ENCODE peak calls at places on chromosomes 12 and 14, in ten cellular contexts. One of them, this sample, is unnamed. For H3K4me1, the result is how much of the 10 kb centered on the place peaks cover.

GRCh38 chr14:65346895-65347294 is 65.6 kb upstream of the FUT8 start:
- DNase-seq in Panc1: no peak
- DNase-seq in heart left ventricle: peak
- DNase-seq in sigmoid colon: no peak
- DNase-seq in Peyer's patch: no peak
- DNase-seq in HepG2: no peak
- DNase-seq in mesendoderm: no peak
- DNase-seq in CD8-positive, alpha-beta T cell: no peak
- DNase-seq in neural progenitor cell: no peak
- DNase-seq in aorta: no peak
- DNase-seq in this sample: no peak

GRCh38 chr12:46134205-46134811 is 134.5 kb downstream of the SLC38A1 start:
- DNase-seq in Panc1: no peak
- DNase-seq in heart left ventricle: no peak
- DNase-seq in sigmoid colon: no peak
- DNase-seq in Peyer's patch: no peak
- DNase-seq in HepG2: no peak
- DNase-seq in mesendoderm: no peak
- DNase-seq in CD8-positive, alpha-beta T cell: no peak
- DNase-seq in neural progenitor cell: no peak
- DNase-seq in aorta: no peak
- DNase-seq in this sample: no peak

GRCh38 chr14:24095196-24096068 is 1.3 kb downstream of the PCK2 start:
- DNase-seq in Panc1: no peak
- DNase-seq in heart left ventricle: no peak
- DNase-seq in sigmoid colon: no peak
- DNase-seq in Peyer's patch: peak
- DNase-seq in HepG2: peak
- DNase-seq in mesendoderm: peak
- DNase-seq in CD8-positive, alpha-beta T cell: peak
- DNase-seq in neural progenitor cell: peak
- DNase-seq in aorta: peak
- DNase-seq in this sample: peak

GRCh38 chr14:91350813-91351507 is 66.7 kb downstream of the CCDC88C start:
- DNase-seq in Panc1: no peak
- DNase-seq in heart left ventricle: no peak
- DNase-seq in sigmoid colon: no peak
- DNase-seq in Peyer's patch: no peak
- DNase-seq in HepG2: no peak
- DNase-seq in mesendoderm: no peak
- DNase-seq in CD8-positive, alpha-beta T cell: peak
- DNase-seq in neural progenitor cell: no peak
- DNase-seq in aorta: no peak
- DNase-seq in this sample: peak

GRCh38 chr12:1553987-1554982 is 40.1 kb downstream of the FBXL14 start:
- DNase-seq in Panc1: no peak
- DNase-seq in heart left ventricle: no peak
- DNase-seq in sigmoid colon: no peak
- DNase-seq in Peyer's patch: no peak
- DNase-seq in HepG2: no peak
- DNase-seq in mesendoderm: no peak
- DNase-seq in CD8-positive, alpha-beta T cell: no peak
- DNase-seq in neural progenitor cell: no peak
- DNase-seq in aorta: no peak
- DNase-seq in this sample: no peak

GRCh38 chr14:21382886-21383847 is 652 bp downstream of the SUPT16H start:
- DNase-seq in Panc1: no peak
- DNase-seq in heart left ventricle: no peak
- DNase-seq in sigmoid colon: peak
- DNase-seq in Peyer's patch: peak
- DNase-seq in HepG2: peak
- DNase-seq in mesendoderm: peak
- DNase-seq in CD8-positive, alpha-beta T cell: peak
- DNase-seq in neural progenitor cell: peak
- DNase-seq in aorta: peak
- DNase-seq in this sample: peak

GRCh38 chr14:37179896-37180502 is 7.6 kb upstream of the SLC25A21 start:
- DNase-seq in Panc1: no peak
- DNase-seq in heart left ventricle: no peak
- DNase-seq in sigmoid colon: no peak
- DNase-seq in Peyer's patch: no peak
- DNase-seq in HepG2: no peak
- DNase-seq in mesendoderm: no peak
- DNase-seq in CD8-positive, alpha-beta T cell: no peak
- DNase-seq in neural progenitor cell: no peak
- DNase-seq in aorta: no peak
- DNase-seq in this sample: no peak

GRCh38 chr14:71703477-71703876 is 228.8 kb upstream of the RGS6 start:
- DNase-seq in Panc1: no peak
- DNase-seq in heart left ventricle: no peak
- DNase-seq in sigmoid colon: no peak
- DNase-seq in Peyer's patch: no peak
- DNase-seq in HepG2: no peak
- DNase-seq in mesendoderm: no peak
- DNase-seq in CD8-positive, alpha-beta T cell: no peak
- DNase-seq in neural progenitor cell: peak
- DNase-seq in aorta: no peak
- DNase-seq in this sample: no peak

GRCh38 chr12:39831587-39832315 is 212.1 kb upstream of the ABCD2 start:
- DNase-seq in Panc1: no peak
- DNase-seq in heart left ventricle: no peak
- DNase-seq in sigmoid colon: no peak
- DNase-seq in Peyer's patch: no peak
- DNase-seq in HepG2: peak
- DNase-seq in mesendoderm: no peak
- DNase-seq in CD8-positive, alpha-beta T cell: no peak
- DNase-seq in neural progenitor cell: no peak
- DNase-seq in aorta: no peak
- DNase-seq in this sample: no peak

GRCh38 chr12:57138526-57139272 is 8.7 kb downstream of the LRP1-AS start:
- DNase-seq in Panc1: no peak
- DNase-seq in heart left ventricle: peak
- DNase-seq in sigmoid colon: peak
- DNase-seq in Peyer's patch: peak
- DNase-seq in HepG2: peak
- DNase-seq in mesendoderm: no peak
- DNase-seq in CD8-positive, alpha-beta T cell: no peak
- DNase-seq in neural progenitor cell: no peak
- DNase-seq in aorta: peak
- DNase-seq in this sample: no peak
- H3K4me1 ChIP-seq in Panc1: under half
- H3K4me1 ChIP-seq in heart left ventricle: half or more
- H3K4me1 ChIP-seq in sigmoid colon: under half
- H3K4me1 ChIP-seq in Peyer's patch: under half
- H3K4me1 ChIP-seq in HepG2: half or more
- H3K4me1 ChIP-seq in mesendoderm: under half
- H3K4me1 ChIP-seq in CD8-positive, alpha-beta T cell: under half
- H3K4me1 ChIP-seq in neural progenitor cell: under half
- H3K4me1 ChIP-seq in aorta: under half
- H3K4me1 ChIP-seq in this sample: half or more

GRCh38 chr12:68462799-68463198 is 130.6 kb upstream of the MDM1 start:
- DNase-seq in Panc1: no peak
- DNase-seq in heart left ventricle: no peak
- DNase-seq in sigmoid colon: no peak
- DNase-seq in Peyer's patch: no peak
- DNase-seq in HepG2: no peak
- DNase-seq in mesendoderm: no peak
- DNase-seq in CD8-positive, alpha-beta T cell: no peak
- DNase-seq in neural progenitor cell: no peak
- DNase-seq in aorta: no peak
- DNase-seq in this sample: no peak

GRCh38 chr12:68470664-68471328 is 138.6 kb upstream of the MDM1 start:
- DNase-seq in Panc1: no peak
- DNase-seq in heart left ventricle: no peak
- DNase-seq in sigmoid colon: no peak
- DNase-seq in Peyer's patch: no peak
- DNase-seq in HepG2: no peak
- DNase-seq in mesendoderm: no peak
- DNase-seq in CD8-positive, alpha-beta T cell: no peak
- DNase-seq in neural progenitor cell: no peak
- DNase-seq in aorta: no peak
- DNase-seq in this sample: no peak

GRCh38 chr12:68469136-68469535 is 137.0 kb upstream of the MDM1 start:
- DNase-seq in Panc1: no peak
- DNase-seq in heart left ventricle: no peak
- DNase-seq in sigmoid colon: no peak
- DNase-seq in Peyer's patch: no peak
- DNase-seq in HepG2: no peak
- DNase-seq in mesendoderm: no peak
- DNase-seq in CD8-positive, alpha-beta T cell: no peak
- DNase-seq in neural progenitor cell: no peak
- DNase-seq in aorta: no peak
- DNase-seq in this sample: no peak

GRCh38 chr12:68468036-68468435 is 135.9 kb upstream of the MDM1 start:
- DNase-seq in Panc1: no peak
- DNase-seq in heart left ventricle: no peak
- DNase-seq in sigmoid colon: no peak
- DNase-seq in Peyer's patch: no peak
- DNase-seq in HepG2: no peak
- DNase-seq in mesendoderm: no peak
- DNase-seq in CD8-positive, alpha-beta T cell: no peak
- DNase-seq in neural progenitor cell: no peak
- DNase-seq in aorta: no peak
- DNase-seq in this sample: no peak

DNA sequence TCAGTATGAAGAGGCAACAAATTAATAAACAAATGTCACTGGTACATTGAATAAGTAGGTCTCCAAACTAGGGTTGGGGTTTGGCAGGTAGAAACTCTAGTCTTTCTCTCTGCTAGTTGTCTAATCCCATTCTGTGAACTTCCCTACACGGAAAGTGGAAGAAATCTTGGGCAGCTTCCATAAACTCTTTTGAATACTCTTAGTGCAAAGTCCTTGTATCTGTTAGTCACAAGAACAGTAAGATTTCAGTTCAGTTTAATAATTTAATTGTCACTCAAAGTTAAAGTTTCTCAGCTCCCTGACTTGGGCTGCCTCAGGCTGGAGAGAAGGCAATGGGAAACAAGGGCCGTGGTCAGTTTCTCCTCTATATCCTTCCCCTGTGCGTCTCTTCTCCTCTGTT is 135.4 kb upstream of the MDM1 start:
- DNase-seq in Panc1: no peak
- DNase-seq in heart left ventricle: no peak
- DNase-seq in sigmoid colon: no peak
- DNase-seq in Peyer's patch: no peak
- DNase-seq in HepG2: no peak
- DNase-seq in mesendoderm: no peak
- DNase-seq in CD8-positive, alpha-beta T cell: no peak
- DNase-seq in neural progenitor cell: no peak
- DNase-seq in aorta: no peak
- DNase-seq in this sample: no peak
- H3K27ac ChIP-seq in Panc1: peak
- H3K27ac ChIP-seq in heart left ventricle: no peak
- H3K27ac ChIP-seq in sigmoid colon: no peak
- H3K27ac ChIP-seq in Peyer's patch: no peak
- H3K27ac ChIP-seq in HepG2: no peak
- H3K27ac ChIP-seq in mesendoderm: no peak
- H3K27ac ChIP-seq in CD8-positive, alpha-beta T cell: no peak
- H3K27ac ChIP-seq in neural progenitor cell: no peak
- H3K27ac ChIP-seq in aorta: no peak
- H3K27ac ChIP-seq in this sample: no peak

DNA sequence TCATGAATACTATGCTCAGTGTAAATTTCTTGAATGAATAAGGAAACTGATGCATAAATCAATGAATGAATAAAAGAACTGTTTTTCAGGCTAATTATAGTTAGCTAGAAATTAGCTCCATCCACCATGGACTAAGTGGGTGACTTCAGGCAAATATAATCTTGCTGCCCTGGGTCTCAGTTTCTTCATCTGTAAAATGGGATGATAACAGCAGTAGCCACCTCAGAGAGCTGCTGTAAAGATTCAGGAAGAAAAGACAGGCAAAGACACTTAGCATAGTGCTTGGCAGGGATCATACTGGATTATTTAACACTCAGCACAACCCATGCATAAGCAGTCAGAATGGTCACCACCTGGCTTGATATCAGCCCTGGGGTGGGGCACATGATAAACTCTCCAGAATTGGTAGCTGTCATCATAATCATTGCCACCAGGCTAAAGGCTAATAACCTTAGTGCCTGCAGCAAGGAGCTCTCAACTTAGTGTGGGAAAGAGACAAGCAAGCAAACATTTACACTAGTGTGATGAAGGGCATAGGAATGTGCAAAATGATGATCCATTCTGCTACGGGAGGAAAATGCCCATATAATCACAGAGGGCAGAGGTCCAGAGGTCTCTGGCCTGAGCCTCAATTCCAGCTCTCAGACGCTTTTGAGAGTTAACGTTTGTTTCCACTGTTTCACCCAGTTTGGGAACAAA is 234.7 kb upstream of the TBX3 start:
- DNase-seq in Panc1: peak
- DNase-seq in heart left ventricle: no peak
- DNase-seq in sigmoid colon: no peak
- DNase-seq in Peyer's patch: no peak
- DNase-seq in HepG2: peak
- DNase-seq in mesendoderm: no peak
- DNase-seq in CD8-positive, alpha-beta T cell: no peak
- DNase-seq in neural progenitor cell: no peak
- DNase-seq in aorta: no peak
- DNase-seq in this sample: no peak
- H3K4me1 ChIP-seq in Panc1: under half
- H3K4me1 ChIP-seq in heart left ventricle: under half
- H3K4me1 ChIP-seq in sigmoid colon: under half
- H3K4me1 ChIP-seq in Peyer's patch: under half
- H3K4me1 ChIP-seq in HepG2: under half
- H3K4me1 ChIP-seq in mesendoderm: under half
- H3K4me1 ChIP-seq in CD8-positive, alpha-beta T cell: under half
- H3K4me1 ChIP-seq in neural progenitor cell: under half
- H3K4me1 ChIP-seq in aorta: under half
- H3K4me1 ChIP-seq in this sample: under half

DNA sequence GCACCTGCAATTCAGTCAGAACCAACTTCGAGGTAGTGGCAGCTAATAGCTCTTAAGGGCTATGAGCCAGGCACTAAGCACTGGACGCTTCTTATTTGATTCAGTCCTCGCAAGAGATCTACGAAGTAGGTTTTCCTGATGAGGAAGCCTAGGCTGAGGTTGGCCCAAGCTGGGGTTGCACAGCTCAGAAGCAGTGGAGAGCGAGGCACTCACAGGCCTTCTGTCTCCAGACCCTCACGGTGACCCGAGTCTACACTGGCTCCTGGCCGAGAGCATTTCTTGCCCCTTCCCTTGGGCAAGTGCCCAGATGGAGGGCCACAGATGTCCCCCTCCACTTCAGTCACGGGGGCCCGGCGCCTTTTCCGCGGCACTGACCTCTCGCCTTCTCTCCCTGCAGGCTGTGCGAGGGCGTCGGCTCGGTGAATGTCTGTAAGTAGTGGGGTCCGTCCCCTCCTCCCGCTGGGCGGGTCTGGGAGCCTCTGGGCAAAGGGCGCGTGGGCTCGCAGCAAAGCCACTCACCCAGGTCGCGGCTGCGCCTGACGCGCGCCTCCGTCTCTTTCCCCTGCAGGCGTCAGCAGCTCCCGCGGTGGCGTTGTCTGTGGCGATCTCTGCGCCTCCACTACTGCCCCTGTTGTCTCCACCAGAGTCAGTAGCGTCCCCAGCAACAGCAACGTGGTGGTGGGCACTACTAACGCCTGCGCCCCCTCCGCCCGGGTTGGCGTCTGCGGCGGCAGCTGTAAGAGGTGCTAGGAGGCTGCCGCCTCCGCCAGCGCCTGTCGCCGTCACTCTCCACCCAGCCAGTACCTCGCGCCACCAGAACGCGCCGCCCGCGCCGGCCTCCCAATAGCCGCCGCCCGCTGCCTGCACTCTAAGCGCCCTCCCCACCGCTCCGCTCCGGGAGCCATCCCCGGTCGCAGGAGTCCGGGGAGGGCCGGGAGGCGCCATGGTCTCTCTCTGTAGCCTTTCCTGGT is 13.1 kb downstream of the KRT83 start:
- DNase-seq in Panc1: no peak
- DNase-seq in heart left ventricle: no peak
- DNase-seq in sigmoid colon: peak
- DNase-seq in Peyer's patch: peak
- DNase-seq in HepG2: no peak
- DNase-seq in mesendoderm: peak
- DNase-seq in CD8-positive, alpha-beta T cell: peak
- DNase-seq in neural progenitor cell: peak
- DNase-seq in aorta: peak
- DNase-seq in this sample: peak
- H3K27ac ChIP-seq in Panc1: peak
- H3K27ac ChIP-seq in heart left ventricle: no peak
- H3K27ac ChIP-seq in sigmoid colon: peak
- H3K27ac ChIP-seq in Peyer's patch: no peak
- H3K27ac ChIP-seq in HepG2: no peak
- H3K27ac ChIP-seq in mesendoderm: no peak
- H3K27ac ChIP-seq in CD8-positive, alpha-beta T cell: no peak
- H3K27ac ChIP-seq in neural progenitor cell: no peak
- H3K27ac ChIP-seq in aorta: no peak
- H3K27ac ChIP-seq in this sample: peak